ENCODE peak calls at places on chromosome 10, in nine cellular contexts. One of them, this sample, is unnamed.

GRCh38 chr10:13709931-13710690 is 123.3 kb downstream of the PRPF18 start:
- DNase-seq in thoracic aorta: no peak
- DNase-seq in GM12891: no peak
- DNase-seq in neural progenitor cell: no peak
- DNase-seq in activated naive CD4-positive, alpha-beta T cell treated with anti-CD3 and anti-CD28 coated beads for 36 hours: no peak
- DNase-seq in NCI-H748 treated with DMSO at 0.1 percent for 48 hours: no peak
- DNase-seq in hippocampal formation: no peak
- DNase-seq in SK-N-DZ: no peak
- DNase-seq in prostate gland: no peak
- DNase-seq in this sample: no peak

GRCh38 chr10:21926949-21927348 is 76.6 kb downstream of the DNAJC1 start:
- DNase-seq in SK-N-DZ: no peak
- DNase-seq in thoracic aorta: no peak
- DNase-seq in NCI-H748 treated with DMSO at 0.1 percent for 48 hours: no peak
- DNase-seq in activated naive CD4-positive, alpha-beta T cell treated with anti-CD3 and anti-CD28 coated beads for 36 hours: no peak
- DNase-seq in prostate gland: no peak
- DNase-seq in neural progenitor cell: peak
- DNase-seq in hippocampal formation: no peak
- DNase-seq in GM12891: no peak
- DNase-seq in this sample: no peak

GRCh38 chr10:65805993-65806392 is 1119.8 kb upstream of the LRRTM3 start:
- DNase-seq in neural progenitor cell: no peak
- DNase-seq in GM12891: no peak
- DNase-seq in hippocampal formation: no peak
- DNase-seq in NCI-H748 treated with DMSO at 0.1 percent for 48 hours: no peak
- DNase-seq in SK-N-DZ: no peak
- DNase-seq in prostate gland: no peak
- DNase-seq in activated naive CD4-positive, alpha-beta T cell treated with anti-CD3 and anti-CD28 coated beads for 36 hours: no peak
- DNase-seq in thoracic aorta: no peak
- DNase-seq in this sample: no peak

GRCh38 chr10:129380279-129380678 is 86.8 kb upstream of the MGMT start:
- DNase-seq in GM12891: no peak
- DNase-seq in neural progenitor cell: no peak
- DNase-seq in NCI-H748 treated with DMSO at 0.1 percent for 48 hours: no peak
- DNase-seq in activated naive CD4-positive, alpha-beta T cell treated with anti-CD3 and anti-CD28 coated beads for 36 hours: no peak
- DNase-seq in prostate gland: no peak
- DNase-seq in hippocampal formation: no peak
- DNase-seq in thoracic aorta: no peak
- DNase-seq in SK-N-DZ: no peak
- DNase-seq in this sample: no peak

GRCh38 chr10:26407406-26407969 is 30.7 kb upstream of the APBB1IP start:
- DNase-seq in NCI-H748 treated with DMSO at 0.1 percent for 48 hours: no peak
- DNase-seq in thoracic aorta: no peak
- DNase-seq in hippocampal formation: no peak
- DNase-seq in activated naive CD4-positive, alpha-beta T cell treated with anti-CD3 and anti-CD28 coated beads for 36 hours: no peak
- DNase-seq in SK-N-DZ: no peak
- DNase-seq in GM12891: no peak
- DNase-seq in neural progenitor cell: no peak
- DNase-seq in prostate gland: no peak
- DNase-seq in this sample: no peak

GRCh38 chr10:13788320-13788600 is 201.5 kb downstream of the PRPF18 start:
- DNase-seq in prostate gland: no peak
- DNase-seq in hippocampal formation: no peak
- DNase-seq in activated naive CD4-positive, alpha-beta T cell treated with anti-CD3 and anti-CD28 coated beads for 36 hours: no peak
- DNase-seq in NCI-H748 treated with DMSO at 0.1 percent for 48 hours: no peak
- DNase-seq in GM12891: no peak
- DNase-seq in neural progenitor cell: no peak
- DNase-seq in SK-N-DZ: no peak
- DNase-seq in thoracic aorta: no peak
- DNase-seq in this sample: no peak

GRCh38 chr10:67296926-67297325 is 371.1 kb downstream of the LRRTM3 start:
- DNase-seq in neural progenitor cell: no peak
- DNase-seq in NCI-H748 treated with DMSO at 0.1 percent for 48 hours: no peak
- DNase-seq in SK-N-DZ: no peak
- DNase-seq in activated naive CD4-positive, alpha-beta T cell treated with anti-CD3 and anti-CD28 coated beads for 36 hours: no peak
- DNase-seq in thoracic aorta: no peak
- DNase-seq in GM12891: no peak
- DNase-seq in hippocampal formation: no peak
- DNase-seq in prostate gland: no peak
- DNase-seq in this sample: no peak

GRCh38 chr10:48574322-48574796 is 30.5 kb downstream of the ARHGAP22 start:
- DNase-seq in GM12891: no peak
- DNase-seq in neural progenitor cell: no peak
- DNase-seq in SK-N-DZ: no peak
- DNase-seq in prostate gland: no peak
- DNase-seq in NCI-H748 treated with DMSO at 0.1 percent for 48 hours: no peak
- DNase-seq in thoracic aorta: no peak
- DNase-seq in hippocampal formation: no peak
- DNase-seq in activated naive CD4-positive, alpha-beta T cell treated with anti-CD3 and anti-CD28 coated beads for 36 hours: no peak
- DNase-seq in this sample: no peak

GRCh38 chr10:88048312-88048711 is 184.9 kb downstream of the PTEN start:
- DNase-seq in hippocampal formation: no peak
- DNase-seq in SK-N-DZ: no peak
- DNase-seq in GM12891: no peak
- DNase-seq in prostate gland: no peak
- DNase-seq in neural progenitor cell: no peak
- DNase-seq in activated naive CD4-positive, alpha-beta T cell treated with anti-CD3 and anti-CD28 coated beads for 36 hours: no peak
- DNase-seq in NCI-H748 treated with DMSO at 0.1 percent for 48 hours: no peak
- DNase-seq in thoracic aorta: no peak
- DNase-seq in this sample: no peak

GRCh38 chr10:91632671-91633550 is at the start of gene PPP1R3C:
- DNase-seq in neural progenitor cell: peak
- DNase-seq in SK-N-DZ: peak
- DNase-seq in prostate gland: peak
- DNase-seq in NCI-H748 treated with DMSO at 0.1 percent for 48 hours: peak
- DNase-seq in hippocampal formation: peak
- DNase-seq in GM12891: peak
- DNase-seq in thoracic aorta: peak
- DNase-seq in activated naive CD4-positive, alpha-beta T cell treated with anti-CD3 and anti-CD28 coated beads for 36 hours: peak
- DNase-seq in this sample: peak

GRCh38 chr10:42801135-42801534 is 18.5 kb downstream of the BMS1 start:
- DNase-seq in NCI-H748 treated with DMSO at 0.1 percent for 48 hours: no peak
- DNase-seq in activated naive CD4-positive, alpha-beta T cell treated with anti-CD3 and anti-CD28 coated beads for 36 hours: peak
- DNase-seq in neural progenitor cell: no peak
- DNase-seq in SK-N-DZ: no peak
- DNase-seq in GM12891: no peak
- DNase-seq in hippocampal formation: no peak
- DNase-seq in thoracic aorta: no peak
- DNase-seq in prostate gland: no peak
- DNase-seq in this sample: no peak

GRCh38 chr10:101601541-101601940 is 13.4 kb downstream of the DPCD start:
- DNase-seq in hippocampal formation: no peak
- DNase-seq in activated naive CD4-positive, alpha-beta T cell treated with anti-CD3 and anti-CD28 coated beads for 36 hours: no peak
- DNase-seq in GM12891: no peak
- DNase-seq in neural progenitor cell: no peak
- DNase-seq in NCI-H748 treated with DMSO at 0.1 percent for 48 hours: no peak
- DNase-seq in thoracic aorta: no peak
- DNase-seq in prostate gland: no peak
- DNase-seq in SK-N-DZ: no peak
- DNase-seq in this sample: no peak

GRCh38 chr10:19549503-19549902 is 266.7 kb upstream of the PLXDC2 start:
- DNase-seq in prostate gland: no peak
- DNase-seq in thoracic aorta: no peak
- DNase-seq in activated naive CD4-positive, alpha-beta T cell treated with anti-CD3 and anti-CD28 coated beads for 36 hours: no peak
- DNase-seq in hippocampal formation: no peak
- DNase-seq in GM12891: no peak
- DNase-seq in NCI-H748 treated with DMSO at 0.1 percent for 48 hours: no peak
- DNase-seq in neural progenitor cell: no peak
- DNase-seq in SK-N-DZ: no peak
- DNase-seq in this sample: no peak

GRCh38 chr10:110206988-110207804 is at the start of gene MXI1:
- DNase-seq in thoracic aorta: no peak
- DNase-seq in hippocampal formation: peak
- DNase-seq in activated naive CD4-positive, alpha-beta T cell treated with anti-CD3 and anti-CD28 coated beads for 36 hours: peak
- DNase-seq in neural progenitor cell: peak
- DNase-seq in GM12891: peak
- DNase-seq in prostate gland: peak
- DNase-seq in SK-N-DZ: peak
- DNase-seq in NCI-H748 treated with DMSO at 0.1 percent for 48 hours: peak
- DNase-seq in this sample: peak

GRCh38 chr10:86711957-86712708 is 43.8 kb downstream of the LDB3 start:
- DNase-seq in SK-N-DZ: peak
- DNase-seq in hippocampal formation: peak
- DNase-seq in neural progenitor cell: peak
- DNase-seq in GM12891: peak
- DNase-seq in NCI-H748 treated with DMSO at 0.1 percent for 48 hours: no peak
- DNase-seq in activated naive CD4-positive, alpha-beta T cell treated with anti-CD3 and anti-CD28 coated beads for 36 hours: peak
- DNase-seq in prostate gland: peak
- DNase-seq in thoracic aorta: no peak
- DNase-seq in this sample: peak

GRCh38 chr10:51860257-51860656 is 160.9 kb upstream of the CSTF2T start:
- DNase-seq in activated naive CD4-positive, alpha-beta T cell treated with anti-CD3 and anti-CD28 coated beads for 36 hours: no peak
- DNase-seq in neural progenitor cell: no peak
- DNase-seq in prostate gland: no peak
- DNase-seq in GM12891: no peak
- DNase-seq in SK-N-DZ: no peak
- DNase-seq in NCI-H748 treated with DMSO at 0.1 percent for 48 hours: no peak
- DNase-seq in hippocampal formation: peak
- DNase-seq in thoracic aorta: peak
- DNase-seq in this sample: no peak

GRCh38 chr10:77131214-77131613 is 506.4 kb downstream of the KCNMA1 start:
- DNase-seq in activated naive CD4-positive, alpha-beta T cell treated with anti-CD3 and anti-CD28 coated beads for 36 hours: no peak
- DNase-seq in hippocampal formation: no peak
- DNase-seq in thoracic aorta: no peak
- DNase-seq in NCI-H748 treated with DMSO at 0.1 percent for 48 hours: no peak
- DNase-seq in prostate gland: no peak
- DNase-seq in SK-N-DZ: no peak
- DNase-seq in neural progenitor cell: no peak
- DNase-seq in GM12891: no peak
- DNase-seq in this sample: no peak

GRCh38 chr10:80409121-80409520 is 770 bp downstream of the PRXL2A start:
- DNase-seq in NCI-H748 treated with DMSO at 0.1 percent for 48 hours: no peak
- DNase-seq in GM12891: no peak
- DNase-seq in activated naive CD4-positive, alpha-beta T cell treated with anti-CD3 and anti-CD28 coated beads for 36 hours: no peak
- DNase-seq in prostate gland: no peak
- DNase-seq in neural progenitor cell: no peak
- DNase-seq in hippocampal formation: no peak
- DNase-seq in thoracic aorta: no peak
- DNase-seq in SK-N-DZ: no peak
- DNase-seq in this sample: no peak